ENCODE peak calls at places on chromosomes 11 and 22, in ten cellular contexts. One of them, this sample, is unnamed.

GRCh38 chr11:64787526-64788320 is 9.4 kb upstream of the SF1 start:
- DNase-seq in left ventricle myocardium inferior: no peak
- DNase-seq in psoas muscle: peak; percentile 72
- DNase-seq in Peyer's patch: peak; percentile 86
- DNase-seq in tibial artery: peak; percentile 43
- DNase-seq in cardiac muscle cell: peak; percentile 65
- DNase-seq in naive thymus-derived CD4-positive, alpha-beta T cell: peak; percentile 47
- DNase-seq in sigmoid colon: peak; percentile 83
- DNase-seq in HCT116: no peak
- DNase-seq in body of pancreas: peak; percentile 81
- DNase-seq in this sample: peak; percentile 79

GRCh38 chr11:22539851-22540376 is 85.7 kb downstream of the FANCF start:
- DNase-seq in HCT116: no peak
- DNase-seq in Peyer's patch: no peak
- DNase-seq in psoas muscle: no peak
- DNase-seq in sigmoid colon: no peak
- DNase-seq in cardiac muscle cell: peak; percentile 35
- DNase-seq in naive thymus-derived CD4-positive, alpha-beta T cell: no peak
- DNase-seq in left ventricle myocardium inferior: no peak
- DNase-seq in body of pancreas: peak; percentile 7
- DNase-seq in tibial artery: no peak
- DNase-seq in this sample: peak; percentile 59

GRCh38 chr22:39643311-39644083 is 72.9 kb downstream of the CACNA1I start:
- DNase-seq in HCT116: no peak
- DNase-seq in naive thymus-derived CD4-positive, alpha-beta T cell: no peak
- DNase-seq in sigmoid colon: no peak
- DNase-seq in body of pancreas: no peak
- DNase-seq in cardiac muscle cell: peak; percentile 41
- DNase-seq in psoas muscle: no peak
- DNase-seq in left ventricle myocardium inferior: no peak
- DNase-seq in tibial artery: no peak
- DNase-seq in Peyer's patch: no peak
- DNase-seq in this sample: no peak

GRCh38 chr11:12526789-12527188 is 147.4 kb upstream of the TEAD1 start:
- DNase-seq in sigmoid colon: no peak
- DNase-seq in HCT116: no peak
- DNase-seq in psoas muscle: no peak
- DNase-seq in left ventricle myocardium inferior: no peak
- DNase-seq in tibial artery: peak; percentile 34
- DNase-seq in Peyer's patch: no peak
- DNase-seq in naive thymus-derived CD4-positive, alpha-beta T cell: no peak
- DNase-seq in cardiac muscle cell: peak; percentile 76
- DNase-seq in body of pancreas: no peak
- DNase-seq in this sample: no peak

GRCh38 chr22:44776535-44777363 is 24.4 kb downstream of the ARHGAP8 start:
- DNase-seq in left ventricle myocardium inferior: no peak
- DNase-seq in psoas muscle: no peak
- DNase-seq in Peyer's patch: peak; percentile 46
- DNase-seq in HCT116: no peak
- DNase-seq in body of pancreas: no peak
- DNase-seq in tibial artery: no peak
- DNase-seq in cardiac muscle cell: no peak
- DNase-seq in naive thymus-derived CD4-positive, alpha-beta T cell: no peak
- DNase-seq in sigmoid colon: no peak
- DNase-seq in this sample: no peak

GRCh38 chr22:48894804-48895250 is 932.8 kb downstream of the BRD1 start:
- DNase-seq in naive thymus-derived CD4-positive, alpha-beta T cell: no peak
- DNase-seq in body of pancreas: no peak
- DNase-seq in sigmoid colon: no peak
- DNase-seq in Peyer's patch: peak; percentile 43
- DNase-seq in tibial artery: no peak
- DNase-seq in psoas muscle: no peak
- DNase-seq in HCT116: no peak
- DNase-seq in cardiac muscle cell: no peak
- DNase-seq in left ventricle myocardium inferior: no peak
- DNase-seq in this sample: no peak

GRCh38 chr11:37320921-37321320 is 722.9 kb upstream of the RAG2 start:
- DNase-seq in cardiac muscle cell: no peak
- DNase-seq in naive thymus-derived CD4-positive, alpha-beta T cell: no peak
- DNase-seq in Peyer's patch: no peak
- DNase-seq in HCT116: no peak
- DNase-seq in body of pancreas: no peak
- DNase-seq in psoas muscle: no peak
- DNase-seq in tibial artery: no peak
- DNase-seq in sigmoid colon: no peak
- DNase-seq in left ventricle myocardium inferior: no peak
- DNase-seq in this sample: no peak

GRCh38 chr22:48559647-48560388 is 1267.9 kb downstream of the BRD1 start:
- DNase-seq in left ventricle myocardium inferior: no peak
- DNase-seq in tibial artery: no peak
- DNase-seq in HCT116: no peak
- DNase-seq in Peyer's patch: no peak
- DNase-seq in naive thymus-derived CD4-positive, alpha-beta T cell: no peak
- DNase-seq in psoas muscle: peak; percentile 38
- DNase-seq in cardiac muscle cell: no peak
- DNase-seq in body of pancreas: no peak
- DNase-seq in sigmoid colon: no peak
- DNase-seq in this sample: no peak

GRCh38 chr22:38941488-38941987 is 15.9 kb upstream of the APOBEC3A start:
- DNase-seq in Peyer's patch: no peak
- DNase-seq in body of pancreas: peak; percentile 5
- DNase-seq in sigmoid colon: no peak
- DNase-seq in HCT116: no peak
- DNase-seq in tibial artery: no peak
- DNase-seq in naive thymus-derived CD4-positive, alpha-beta T cell: no peak
- DNase-seq in cardiac muscle cell: no peak
- DNase-seq in left ventricle myocardium inferior: no peak
- DNase-seq in psoas muscle: no peak
- DNase-seq in this sample: no peak

GRCh38 chr11:9060700-9061111 is 30.7 kb downstream of the SCUBE2 start:
- DNase-seq in sigmoid colon: no peak
- DNase-seq in Peyer's patch: no peak
- DNase-seq in body of pancreas: no peak
- DNase-seq in tibial artery: no peak
- DNase-seq in psoas muscle: no peak
- DNase-seq in naive thymus-derived CD4-positive, alpha-beta T cell: no peak
- DNase-seq in left ventricle myocardium inferior: no peak
- DNase-seq in HCT116: no peak
- DNase-seq in cardiac muscle cell: no peak
- DNase-seq in this sample: no peak

GRCh38 chr11:27837895-27838563 is 137.8 kb upstream of the BDNF start:
- DNase-seq in left ventricle myocardium inferior: no peak
- DNase-seq in HCT116: no peak
- DNase-seq in body of pancreas: no peak
- DNase-seq in tibial artery: no peak
- DNase-seq in naive thymus-derived CD4-positive, alpha-beta T cell: no peak
- DNase-seq in Peyer's patch: no peak
- DNase-seq in cardiac muscle cell: no peak
- DNase-seq in sigmoid colon: no peak
- DNase-seq in psoas muscle: no peak
- DNase-seq in this sample: no peak

DNA sequence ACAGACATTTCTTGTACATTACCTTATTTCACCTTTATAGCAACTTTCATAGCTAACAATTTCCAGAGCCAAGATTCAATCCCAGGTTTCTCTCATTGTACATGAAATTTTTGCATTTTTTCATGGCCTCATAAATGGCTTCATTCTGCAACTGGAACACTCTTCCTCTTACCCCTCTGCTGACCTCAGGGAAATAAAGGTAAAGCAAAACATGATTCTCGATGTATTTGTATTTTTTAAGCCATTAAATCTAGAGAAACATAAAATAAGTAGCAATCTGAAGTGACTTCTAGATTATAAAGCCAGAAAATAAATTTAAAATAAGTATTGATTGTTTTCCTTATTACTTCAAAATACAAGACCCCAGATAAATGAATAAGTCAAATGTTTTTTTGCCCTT is at the start of gene OR5T2:
- DNase-seq in Peyer's patch: no peak
- DNase-seq in HCT116: no peak
- DNase-seq in psoas muscle: no peak
- DNase-seq in cardiac muscle cell: no peak
- DNase-seq in tibial artery: no peak
- DNase-seq in naive thymus-derived CD4-positive, alpha-beta T cell: no peak
- DNase-seq in left ventricle myocardium inferior: no peak
- DNase-seq in body of pancreas: no peak
- DNase-seq in sigmoid colon: no peak
- DNase-seq in this sample: no peak
- H3K4me1 ChIP-seq in Peyer's patch: no peaks in the 10 kb centered on the region
- H3K4me1 ChIP-seq in HCT116: no peaks in the 10 kb centered on the region
- H3K4me1 ChIP-seq in psoas muscle: no peaks in the 10 kb centered on the region
- H3K4me1 ChIP-seq in cardiac muscle cell: no peaks in the 10 kb centered on the region
- H3K4me1 ChIP-seq in tibial artery: no peaks in the 10 kb centered on the region
- H3K4me1 ChIP-seq in naive thymus-derived CD4-positive, alpha-beta T cell: no peaks in the 10 kb centered on the region
- H3K4me1 ChIP-seq in left ventricle myocardium inferior: no peaks in the 10 kb centered on the region
- H3K4me1 ChIP-seq in body of pancreas: no peaks in the 10 kb centered on the region
- H3K4me1 ChIP-seq in sigmoid colon: no peaks in the 10 kb centered on the region
- H3K4me1 ChIP-seq in this sample: no peaks in the 10 kb centered on the region

GRCh38 chr11:129637473-129637872 is 178.2 kb upstream of the TMEM45B start:
- DNase-seq in naive thymus-derived CD4-positive, alpha-beta T cell: no peak
- DNase-seq in HCT116: no peak
- DNase-seq in body of pancreas: no peak
- DNase-seq in tibial artery: no peak
- DNase-seq in left ventricle myocardium inferior: no peak
- DNase-seq in cardiac muscle cell: no peak
- DNase-seq in Peyer's patch: no peak
- DNase-seq in psoas muscle: no peak
- DNase-seq in sigmoid colon: no peak
- DNase-seq in this sample: no peak
- H3K27ac ChIP-seq in naive thymus-derived CD4-positive, alpha-beta T cell: no peak overlapping the region
- H3K27ac ChIP-seq in HCT116: no peak overlapping the region
- H3K27ac ChIP-seq in body of pancreas: no peak overlapping the region
- H3K27ac ChIP-seq in tibial artery: no peak overlapping the region
- H3K27ac ChIP-seq in left ventricle myocardium inferior: no peak overlapping the region
- H3K27ac ChIP-seq in cardiac muscle cell: no peak overlapping the region
- H3K27ac ChIP-seq in Peyer's patch: no peak overlapping the region
- H3K27ac ChIP-seq in psoas muscle: no peak overlapping the region
- H3K27ac ChIP-seq in sigmoid colon: no peak overlapping the region
- H3K27ac ChIP-seq in this sample: no peak overlapping the region

GRCh38 chr11:131918663-131919062 is 548.2 kb downstream of the NTM start:
- DNase-seq in cardiac muscle cell: no peak
- DNase-seq in HCT116: no peak
- DNase-seq in Peyer's patch: no peak
- DNase-seq in naive thymus-derived CD4-positive, alpha-beta T cell: no peak
- DNase-seq in sigmoid colon: no peak
- DNase-seq in left ventricle myocardium inferior: no peak
- DNase-seq in psoas muscle: no peak
- DNase-seq in body of pancreas: no peak
- DNase-seq in tibial artery: no peak
- DNase-seq in this sample: no peak
- H3K4me1 ChIP-seq in cardiac muscle cell: no peaks in the 10 kb centered on the region
- H3K4me1 ChIP-seq in HCT116: no peaks in the 10 kb centered on the region
- H3K4me1 ChIP-seq in Peyer's patch: no peaks in the 10 kb centered on the region
- H3K4me1 ChIP-seq in naive thymus-derived CD4-positive, alpha-beta T cell: no peaks in the 10 kb centered on the region
- H3K4me1 ChIP-seq in sigmoid colon: no peaks in the 10 kb centered on the region
- H3K4me1 ChIP-seq in left ventricle myocardium inferior: peaks cover 1% of the 10 kb centered on the region
- H3K4me1 ChIP-seq in psoas muscle: no peaks in the 10 kb centered on the region
- H3K4me1 ChIP-seq in body of pancreas: peaks cover 22% of the 10 kb centered on the region
- H3K4me1 ChIP-seq in tibial artery: no peaks in the 10 kb centered on the region
- H3K4me1 ChIP-seq in this sample: peaks cover 2% of the 10 kb centered on the region

DNA sequence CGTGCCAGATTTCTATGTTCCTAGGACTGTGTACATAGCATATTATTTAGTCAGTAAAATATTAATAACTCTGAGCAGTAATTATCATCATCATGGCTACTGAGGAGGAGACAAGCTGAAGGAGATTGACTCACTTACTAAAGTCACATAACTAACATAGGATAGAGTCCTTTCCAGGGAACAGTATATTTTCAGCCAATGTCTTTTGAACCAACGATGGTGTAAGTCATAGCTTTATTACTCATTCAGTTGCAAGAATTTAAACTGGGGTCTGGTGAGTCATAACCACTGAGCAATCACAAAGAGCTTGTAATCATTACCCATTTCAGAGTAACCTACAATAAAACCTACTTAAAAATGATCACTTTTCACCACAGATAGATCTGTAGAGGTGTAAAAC is 1564.8 kb upstream of the TENM4 start:
- DNase-seq in tibial artery: no peak
- DNase-seq in naive thymus-derived CD4-positive, alpha-beta T cell: no peak
- DNase-seq in psoas muscle: no peak
- DNase-seq in cardiac muscle cell: peak; percentile 80
- DNase-seq in sigmoid colon: no peak
- DNase-seq in Peyer's patch: no peak
- DNase-seq in HCT116: no peak
- DNase-seq in body of pancreas: no peak
- DNase-seq in left ventricle myocardium inferior: no peak
- DNase-seq in this sample: peak; percentile 41
- H3K27ac ChIP-seq in tibial artery: no peak overlapping the region
- H3K27ac ChIP-seq in naive thymus-derived CD4-positive, alpha-beta T cell: no peak overlapping the region
- H3K27ac ChIP-seq in psoas muscle: no peak overlapping the region
- H3K27ac ChIP-seq in cardiac muscle cell: no peak overlapping the region
- H3K27ac ChIP-seq in sigmoid colon: no peak overlapping the region
- H3K27ac ChIP-seq in Peyer's patch: no peak overlapping the region
- H3K27ac ChIP-seq in HCT116: no peak overlapping the region
- H3K27ac ChIP-seq in body of pancreas: no peak overlapping the region
- H3K27ac ChIP-seq in left ventricle myocardium inferior: no peak overlapping the region
- H3K27ac ChIP-seq in this sample: no peak overlapping the region

GRCh38 chr22:37288521-37288920 is 6.2 kb downstream of the CYTH4 start:
- DNase-seq in sigmoid colon: no peak
- DNase-seq in left ventricle myocardium inferior: no peak
- DNase-seq in Peyer's patch: no peak
- DNase-seq in tibial artery: no peak
- DNase-seq in psoas muscle: no peak
- DNase-seq in HCT116: no peak
- DNase-seq in cardiac muscle cell: no peak
- DNase-seq in naive thymus-derived CD4-positive, alpha-beta T cell: no peak
- DNase-seq in body of pancreas: no peak
- DNase-seq in this sample: no peak
- H3K4me1 ChIP-seq in sigmoid colon: no peaks in the 10 kb centered on the region
- H3K4me1 ChIP-seq in left ventricle myocardium inferior: peaks cover 11% of the 10 kb centered on the region
- H3K4me1 ChIP-seq in Peyer's patch: no peaks in the 10 kb centered on the region
- H3K4me1 ChIP-seq in tibial artery: no peaks in the 10 kb centered on the region
- H3K4me1 ChIP-seq in psoas muscle: no peaks in the 10 kb centered on the region
- H3K4me1 ChIP-seq in HCT116: peaks cover 15% of the 10 kb centered on the region
- H3K4me1 ChIP-seq in cardiac muscle cell: peaks cover 14% of the 10 kb centered on the region
- H3K4me1 ChIP-seq in naive thymus-derived CD4-positive, alpha-beta T cell: peaks cover 21% of the 10 kb centered on the region
- H3K4me1 ChIP-seq in body of pancreas: no peaks in the 10 kb centered on the region
- H3K4me1 ChIP-seq in this sample: no peaks in the 10 kb centered on the region